ENCODE peak calls at places on chromosome 7, in six cellular contexts. J, K, F, N, X and Y are unnamed samples. For H3K27me3, the result is how much of the 10 kb centered on the place peaks cover.

GRCh38 chr7:156022483-156023459 is 210.5 kb upstream of the SHH start:
- DNase-seq in J (no peak), X (no peak), K (peak), F (no peak), N (no peak), Y (no peak)

GRCh38 chr7:16564909-16565426 is 38.3 kb downstream of the LRRC72 start:
- DNase-seq in K (no peak), X (peak), F (peak), N (peak), J (peak), Y (no peak)

GRCh38 chr7:31020652-31021051 is 31.5 kb upstream of the ADCYAP1R1 start:
- DNase-seq in F (no peak), X (no peak), K (no peak), J (no peak), N (no peak), Y (no peak)

GRCh38 chr7:131040467-131040932 is 287.2 kb upstream of the MKLN1 start:
- DNase-seq in N (peak), X (peak), F (peak), K (no peak), J (no peak), Y (peak)

GRCh38 chr7:108017776-108018151 is 14.8 kb upstream of the LAMB1 start:
- DNase-seq in J (no peak), F (no peak), X (no peak), K (no peak), N (no peak), Y (no peak)

GRCh38 chr7:81769891-81770818 is at the start of gene HGF:
- DNase-seq in K (peak), J (peak), N (peak), F (no peak), X (peak), Y (peak)

GRCh38 chr7:148242271-148242801 is 348.2 kb upstream of the C7orf33 start:
- DNase-seq in F (peak), X (peak), K (no peak), J (no peak), N (peak), Y (peak)

GRCh38 chr7:38013246-38013645 is 92.8 kb downstream of the EPDR1 start:
- DNase-seq in J (no peak), X (no peak), F (no peak), N (no peak), K (no peak), Y (no peak)

GRCh38 chr7:80135306-80136104 is 874 bp downstream of the GNAI1 start:
- DNase-seq in X (no peak), N (peak), K (no peak), J (no peak), F (peak), Y (no peak)

GRCh38 chr7:130632111-130632510 is 36.4 kb downstream of the COPG2 start:
- DNase-seq in K (no peak), J (peak), X (peak), N (peak), F (no peak), Y (no peak)

GRCh38 chr7:156640949-156641485 is 443 bp downstream of the RNF32 start:
- DNase-seq in N (peak), X (peak), K (no peak), J (no peak), F (no peak), Y (peak)

GRCh38 chr7:152202056-152202455 is 176.6 kb downstream of the GALNT11 start:
- DNase-seq in X (no peak), N (no peak), J (peak), F (no peak), K (no peak), Y (no peak)

GRCh38 chr7:130108809-130109208 is 38.5 kb downstream of the KLHDC10 start:
- DNase-seq in J (no peak), K (no peak), X (no peak), N (no peak), F (no peak), Y (no peak)

GRCh38 chr7:93331706-93332105 is 99.5 kb downstream of the VPS50 start:
- DNase-seq in J (no peak), N (no peak), X (no peak), K (no peak), F (no peak), Y (no peak)

GRCh38 chr7:139902436-139903102 is 73.5 kb downstream of the TBXAS1 start:
- DNase-seq in K (no peak), X (no peak), F (no peak), N (no peak), J (no peak), Y (no peak)

GRCh38 chr7:415646-416525 is 103.8 kb downstream of the PDGFA start:
- DNase-seq in F (no peak), X (no peak), N (no peak), J (no peak), K (no peak), Y (no peak)

GRCh38 chr7:157612009-157612663 is 275.3 kb downstream of the DNAJB6 start:
- DNase-seq in F (no peak), X (no peak), N (no peak), K (no peak), J (no peak), Y (no peak)

GRCh38 chr7:41878331-41879112 is 175.6 kb upstream of the INHBA start:
- DNase-seq in X (no peak), J (no peak), K (no peak), N (peak), F (no peak), Y (no peak)

GRCh38 chr7:20331231-20331880 is 656 bp downstream of the ITGB8 start:
- DNase-seq in J (no peak), K (no peak), F (peak), X (peak), N (peak), Y (peak)

GRCh38 chr7:63925262-63925625 is 73.4 kb upstream of the ZNF722 start:
- DNase-seq in F (no peak), X (no peak), J (no peak), K (no peak), N (no peak), Y (no peak)

GRCh38 chr7:79414910-79415309 is 38.6 kb downstream of the MAGI2 start:
- DNase-seq in K (no peak), J (no peak), X (no peak), F (no peak), N (peak), Y (no peak)

GRCh38 chr7:111892568-111892967 is 313.6 kb downstream of the DOCK4 start:
- DNase-seq in N (peak), X (no peak), K (no peak), J (no peak), F (no peak), Y (no peak)

GRCh38 chr7:151272877-151273276 is 24.4 kb upstream of the SMARCD3 start:
- DNase-seq in F (no peak), K (peak), N (no peak), J (no peak), X (no peak), Y (no peak)

GRCh38 chr7:105127179-105127578 is 113.2 kb downstream of the KMT2E start:
- DNase-seq in J (no peak), F (no peak), X (no peak), N (no peak), K (no peak), Y (no peak)

GRCh38 chr7:3915337-3915865 is 614.3 kb downstream of the SDK1 start:
- DNase-seq in J (no peak), N (no peak), K (no peak), X (no peak), F (no peak), Y (no peak)

GRCh38 chr7:140669352-140669751 is 3.4 kb upstream of the ADCK2 start:
- DNase-seq in N (no peak), F (no peak), J (no peak), K (no peak), X (no peak), Y (no peak)

GRCh38 chr7:84948632-84949031 is 238.2 kb downstream of the SEMA3D start:
- DNase-seq in J (peak), K (no peak), N (peak), F (no peak), X (no peak), Y (no peak)

GRCh38 chr7:29806793-29807178 is 478 bp downstream of the WIPF3 start:
- DNase-seq in J (no peak), X (no peak), F (no peak), N (no peak), K (no peak), Y (no peak)

GRCh38 chr7:29805031-29805430 is 1.3 kb upstream of the WIPF3 start:
- DNase-seq in N (no peak), F (no peak), X (no peak), J (no peak), K (no peak), Y (no peak)

GRCh38 chr7:29807179-29807841 is 1.0 kb downstream of the WIPF3 start:
- DNase-seq in N (peak), J (no peak), X (no peak), F (peak), K (peak), Y (no peak)

GRCh38 chr7:29808075-29808786 is 1.9 kb downstream of the WIPF3 start:
- DNase-seq in N (no peak), F (no peak), K (no peak), X (no peak), J (no peak), Y (no peak)

DNA sequence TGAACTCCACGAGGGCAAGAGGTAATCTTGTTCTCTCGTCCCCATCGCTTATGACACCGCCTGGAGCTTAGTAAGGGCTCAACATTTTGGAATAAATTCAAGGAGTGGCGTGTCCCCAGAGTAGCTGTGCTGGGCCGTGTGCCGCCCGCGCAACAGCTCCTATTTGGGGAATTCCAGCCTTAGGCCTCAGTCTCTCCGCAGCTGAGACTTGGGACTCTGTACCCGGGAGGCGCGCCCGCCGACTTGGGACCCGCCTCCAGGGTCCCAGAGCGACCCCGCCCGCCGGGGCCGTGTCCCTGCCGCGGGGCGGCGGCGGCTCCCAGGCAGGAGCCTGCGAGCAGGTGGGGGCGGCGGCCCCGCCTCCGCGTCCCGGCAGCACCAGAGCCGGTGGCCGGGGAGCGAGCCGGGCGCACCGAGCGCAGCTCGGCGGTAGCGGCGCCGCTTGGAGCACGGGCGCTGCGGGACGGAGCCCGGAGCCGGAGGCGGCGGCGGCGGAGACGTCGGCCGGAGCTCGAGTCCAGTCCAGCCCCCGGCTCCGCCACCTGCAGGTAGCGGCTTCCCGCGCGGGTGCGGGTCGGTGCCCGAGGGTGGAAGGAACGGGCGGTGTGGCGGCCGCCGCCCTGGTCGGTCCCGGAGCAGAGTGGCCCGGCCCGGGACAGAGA is at the start of gene WIPF3:
- DNase-seq in F (peak), J (no peak), N (peak), X (no peak), K (peak), Y (peak)
- H3K4me3 ChIP-seq in F (peak), J (peak), N (peak), X (peak), K (peak), Y (no peak)

GRCh38 chr7:21544303-21544656 is 1.4 kb downstream of the DNAH11 start:
- DNase-seq in F (no peak), K (no peak), N (no peak), J (no peak), X (no peak), Y (no peak)

GRCh38 chr7:21538936-21539335 is 3.9 kb upstream of the DNAH11 start:
- DNase-seq in J (no peak), X (no peak), N (no peak), K (no peak), F (no peak), Y (no peak)

GRCh38 chr7:21547511-21547910 is 4.7 kb downstream of the DNAH11 start:
- DNase-seq in K (no peak), F (no peak), X (no peak), N (no peak), J (no peak), Y (peak)

GRCh38 chr7:21543528-21544302 is 876 bp downstream of the DNAH11 start:
- DNase-seq in F (peak), J (no peak), N (peak), K (no peak), X (no peak), Y (no peak)

DNA sequence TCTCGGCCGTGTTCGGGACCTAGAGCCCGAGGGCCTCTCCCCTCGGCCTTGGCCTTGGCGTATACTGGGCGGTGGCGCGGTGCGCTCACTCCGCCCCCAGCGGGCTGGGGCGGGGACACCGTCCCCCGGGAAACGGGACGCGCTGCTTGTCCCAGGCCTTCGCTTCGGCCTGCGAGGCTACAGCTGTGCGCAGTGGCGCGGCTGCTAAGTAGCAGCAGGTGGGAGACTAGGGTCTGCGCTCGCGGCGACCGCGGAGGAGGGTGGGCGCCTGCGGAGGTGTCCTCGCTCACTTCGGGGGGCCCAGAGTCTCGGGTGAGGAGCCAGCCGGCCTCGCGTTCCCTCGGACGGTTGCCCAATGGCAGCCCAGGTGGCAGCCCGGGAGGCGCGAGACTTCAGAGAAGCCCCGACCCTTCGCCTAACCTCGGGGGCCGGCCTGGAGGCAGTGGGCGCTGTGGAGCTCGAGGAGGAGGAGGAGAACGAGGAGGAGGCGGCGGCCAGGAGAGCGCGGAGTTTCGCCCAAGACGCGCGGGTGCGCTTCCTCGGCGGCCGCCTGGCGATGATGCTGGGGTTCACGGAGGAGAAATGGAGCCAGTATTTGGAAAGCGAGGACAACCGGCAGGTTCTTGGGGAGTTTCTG is at the start of gene DNAH11:
- DNase-seq in F (peak), J (no peak), N (peak), K (peak), X (no peak), Y (peak)
- H3K27me3 ChIP-seq in F (under half), J (under half), N (under half), K (under half), X (under half), Y (under half)

DNA sequence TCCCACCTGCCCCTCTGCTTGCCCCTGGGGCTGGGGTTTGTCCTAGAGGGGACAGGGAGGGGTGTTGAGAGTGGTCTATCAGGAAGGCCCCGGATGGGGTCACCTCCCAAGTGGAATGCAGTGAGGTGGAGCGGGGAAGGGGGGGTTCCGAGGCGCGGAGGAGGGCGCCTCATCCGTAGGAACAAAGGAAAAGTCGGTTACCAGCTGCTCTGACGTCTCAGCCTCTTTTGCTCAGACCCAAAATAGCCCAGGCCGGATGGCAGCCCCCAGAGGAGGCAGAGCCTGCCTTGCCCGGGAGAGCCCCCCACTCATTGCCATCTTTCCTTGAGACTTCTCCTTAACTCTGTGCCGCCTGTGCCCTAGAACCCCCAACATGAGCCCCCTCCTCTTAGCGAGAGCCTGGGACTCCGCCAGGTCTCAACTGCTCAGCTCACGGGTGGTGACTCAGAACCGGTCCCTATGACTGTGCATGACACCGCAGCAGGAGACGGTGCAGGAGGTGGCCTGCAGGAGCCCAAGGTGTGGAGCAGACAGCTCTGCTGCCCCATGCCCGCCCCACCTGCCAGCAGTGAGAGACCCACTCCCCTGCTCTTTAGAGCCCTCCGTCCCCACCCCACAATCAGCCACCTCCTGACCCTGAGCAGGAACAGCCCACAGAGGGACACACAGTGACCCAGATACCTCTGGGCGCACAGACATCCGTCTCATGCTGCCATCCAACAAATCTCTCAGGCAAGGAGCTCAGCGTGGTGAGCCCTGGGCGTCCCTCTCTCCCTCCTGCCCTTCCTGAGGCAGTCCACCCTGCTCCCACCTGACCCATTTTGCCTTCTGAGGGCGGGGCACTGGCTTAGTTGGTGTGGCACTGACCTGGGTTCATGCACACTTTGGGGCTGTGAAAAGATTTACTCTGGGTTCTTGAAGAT is 13.1 kb downstream of the STX1A start:
- DNase-seq in N (no peak), J (no peak), K (peak), X (peak), F (no peak), Y (no peak)
- H3K4me3 ChIP-seq in N (no peak), J (no peak), K (no peak), X (no peak), F (no peak), Y (no peak)

DNA sequence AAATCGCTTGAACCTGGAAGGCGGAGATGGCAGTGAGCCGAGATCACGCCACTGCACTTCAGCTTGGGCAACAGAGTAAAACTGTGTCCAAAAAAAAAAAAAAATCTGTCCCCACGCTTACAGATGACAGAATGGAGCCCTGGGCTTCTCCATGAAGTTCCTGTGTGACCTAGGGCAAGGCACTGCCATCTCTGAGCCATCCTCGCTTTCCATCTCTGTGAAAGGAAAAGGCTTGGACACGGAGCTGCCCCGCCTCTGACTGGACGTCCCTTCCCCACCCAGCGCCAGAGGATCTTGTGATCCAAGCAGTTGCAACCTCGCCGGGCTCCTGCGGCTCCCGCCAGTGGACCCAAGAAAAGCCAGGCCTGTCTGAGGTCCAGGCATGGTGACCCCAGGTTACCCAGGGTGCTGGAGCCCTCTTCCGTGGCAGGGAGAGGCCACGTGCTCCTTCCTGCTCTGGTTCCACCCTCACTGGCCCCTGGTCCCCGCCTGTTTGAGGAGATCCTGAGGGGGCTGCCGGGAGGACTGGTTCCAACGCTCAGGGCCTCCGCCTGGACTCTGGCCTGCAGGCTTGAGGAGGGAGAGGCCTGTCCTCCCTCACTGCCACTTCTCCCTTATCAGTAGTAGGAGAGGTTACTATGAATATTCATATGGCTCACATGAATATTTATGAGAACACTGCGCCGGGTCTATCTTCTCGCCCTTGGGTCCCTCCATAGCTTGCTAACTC is 25.6 kb upstream of the ELFN1 start:
- DNase-seq in K (no peak), X (no peak), F (no peak), J (no peak), N (no peak), Y (no peak)
- H3K27me3 ChIP-seq in K (under half), X (under half), F (under half), J (under half), N (half or more), Y (under half)

GRCh38 chr7:77691892-77692491 is 4.3 kb upstream of the RSBN1L start:
- DNase-seq in K (peak), F (no peak), J (no peak), X (no peak), N (no peak), Y (no peak)
- H3K4me3 ChIP-seq in K (no peak), F (no peak), J (no peak), X (no peak), N (no peak), Y (no peak)

GRCh38 chr7:27179030-27179429 is 4.9 kb upstream of the HOXA10 start:
- DNase-seq in X (no peak), K (no peak), F (no peak), J (no peak), N (no peak), Y (no peak)

GRCh38 chr7:27176962-27177794 is 3.1 kb upstream of the HOXA10 start:
- DNase-seq in F (no peak), J (no peak), K (no peak), N (no peak), X (no peak), Y (peak)

GRCh38 chr7:27179503-27180430 is 5.3 kb downstream of the HOXA11 start:
- DNase-seq in K (no peak), F (no peak), J (peak), X (no peak), N (peak), Y (peak)

GRCh38 chr7:27177795-27178320 is 3.7 kb upstream of the HOXA10 start:
- DNase-seq in X (no peak), K (no peak), N (no peak), F (no peak), J (no peak), Y (peak)

DNA sequence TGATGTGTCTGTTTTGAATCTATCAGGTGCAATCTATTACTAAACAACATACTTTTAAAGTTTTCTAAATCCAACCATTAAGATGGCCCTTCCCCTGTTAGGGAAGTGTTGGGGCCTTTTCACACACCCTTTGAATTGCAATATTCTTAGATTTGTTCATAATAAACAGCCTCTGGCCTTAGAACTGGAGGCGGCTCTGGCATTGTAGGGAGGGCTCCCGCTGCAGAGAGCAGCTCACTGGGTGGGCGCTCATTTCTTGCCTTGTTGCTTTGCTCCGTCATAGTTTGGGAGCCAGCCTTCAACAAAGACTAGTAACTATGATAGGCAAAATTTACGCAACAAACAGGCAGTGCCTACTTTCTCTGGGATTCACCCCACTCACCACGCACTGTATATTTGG is 4.2 kb upstream of the HOXA10 start:
- DNase-seq in N (no peak), X (no peak), K (no peak), J (no peak), F (no peak), Y (peak)
- H3K27me3 ChIP-seq in N (under half), X (half or more), K (half or more), J (under half), F (half or more), Y (under half)